ENCODE peak calls at places on chromosomes 13 and 19, in nine cellular contexts. D is AG09309; G is kidney glomerular epithelial cell; K is effector CD4-positive, alpha-beta T cell; U is SHP77; W is iPS DF 19.7; J is D341Med; V is mesenteric fat pad; M is ACHN. R is an unnamed sample.

GRCh38 chr19:800360-801029 is 3.2 kb downstream of the PTBP1 start:
- DNase-seq in D (no peak), G (peak; percentile 45), K (no peak), U (no peak), W (no peak), J (no peak), V (no peak), M (no peak), R (no peak)

GRCh38 chr13:34162545-34162936 is 344.6 kb downstream of the RFC3 start:
- DNase-seq in D (peak; percentile 34), G (no peak), K (no peak), U (no peak), W (no peak), J (no peak), V (no peak), M (no peak), R (peak; percentile 70)

GRCh38 chr19:13156968-13157882 is 7.0 kb downstream of the IER2 start:
- DNase-seq in D (no peak), G (no peak), K (no peak), U (no peak), W (no peak), J (no peak), V (no peak), M (no peak), R (no peak)

GRCh38 chr13:98363326-98363725 is 186.3 kb upstream of the RNF113B start:
- DNase-seq in D (no peak), G (no peak), K (no peak), U (no peak), W (no peak), J (no peak), V (no peak), M (no peak), R (no peak)

GRCh38 chr13:59391696-59392095 is 772.0 kb downstream of the DIAPH3 start:
- DNase-seq in D (peak; percentile 44), G (peak; percentile 82), K (peak; percentile 33), U (peak; percentile 20), W (peak; percentile 25), J (peak; percentile 66), V (no peak), M (peak; percentile 56), R (peak; percentile 71)

GRCh38 chr13:40494513-40494912 is 171.9 kb downstream of the FOXO1 start:
- DNase-seq in D (no peak), G (no peak), K (no peak), U (no peak), W (no peak), J (no peak), V (no peak), M (no peak), R (no peak)

GRCh38 chr19:17948967-17949930 is 16.4 kb downstream of the CCDC124 start:
- DNase-seq in D (no peak), G (no peak), K (no peak), U (no peak), W (no peak), J (peak; percentile 86), V (no peak), M (no peak), R (no peak)

GRCh38 chr19:52170304-52170703 is 1.1 kb downstream of the ZNF836 start:
- DNase-seq in D (no peak), G (no peak), K (no peak), U (no peak), W (no peak), J (no peak), V (no peak), M (no peak), R (no peak)

GRCh38 chr19:37551123-37551993 is 43.2 kb downstream of the ZNF571 start:
- DNase-seq in D (no peak), G (no peak), K (peak; percentile 10), U (no peak), W (no peak), J (no peak), V (no peak), M (no peak), R (peak; percentile 9)

GRCh38 chr13:95536629-95537241 is 15.8 kb upstream of the CLDN10 start:
- DNase-seq in D (peak; percentile 5), G (peak; percentile 48), K (no peak), U (no peak), W (no peak), J (no peak), V (no peak), M (peak; percentile 40), R (no peak)

GRCh38 chr13:102291587-102292218 is 110.1 kb downstream of the FGF14 start:
- DNase-seq in D (no peak), G (no peak), K (no peak), U (no peak), W (no peak), J (no peak), V (no peak), M (no peak), R (no peak)

GRCh38 chr13:81153478-81153877 is 812.6 kb upstream of the SPRY2 start:
- DNase-seq in D (no peak), G (no peak), K (no peak), U (no peak), W (no peak), J (no peak), V (no peak), M (no peak), R (no peak)

GRCh38 chr13:68736961-68737360 is 1370.7 kb upstream of the ATXN8OS start:
- DNase-seq in D (no peak), G (no peak), K (no peak), U (no peak), W (no peak), J (no peak), V (no peak), M (no peak), R (peak; percentile 15)

GRCh38 chr19:1648926-1649541 is 3.4 kb downstream of the TCF3 start:
- DNase-seq in D (no peak), G (no peak), K (no peak), U (no peak), W (no peak), J (no peak), V (no peak), M (no peak), R (no peak)

GRCh38 chr19:15108145-15108844 is 1.1 kb downstream of the SYDE1 start:
- DNase-seq in D (no peak), G (no peak), K (no peak), U (no peak), W (no peak), J (no peak), V (no peak), M (no peak), R (no peak)

GRCh38 chr19:2097330-2098327 is 914 bp downstream of the IZUMO4 start:
- DNase-seq in D (no peak), G (no peak), K (peak; percentile 46), U (no peak), W (no peak), J (no peak), V (no peak), M (peak; percentile 3), R (no peak)

GRCh38 chr19:7670150-7670784 is 1.4 kb downstream of the RETN start:
- DNase-seq in D (no peak), G (no peak), K (no peak), U (no peak), W (no peak), J (no peak), V (no peak), M (no peak), R (no peak)

GRCh38 chr19:8629184-8629583 is 1.2 kb upstream of the NFILZ start:
- DNase-seq in D (no peak), G (no peak), K (no peak), U (no peak), W (no peak), J (no peak), V (no peak), M (no peak), R (no peak)

GRCh38 chr19:5046339-5047039 is 77.6 kb downstream of the KDM4B start:
- DNase-seq in D (no peak), G (no peak), K (no peak), U (peak; percentile 89), W (no peak), J (peak; percentile 63), V (no peak), M (no peak), R (no peak)

GRCh38 chr19:33246729-33247440 is 21.2 kb upstream of the SLC7A10 start:
- DNase-seq in D (no peak), G (no peak), K (no peak), U (no peak), W (no peak), J (no peak), V (no peak), M (no peak), R (no peak)

GRCh38 chr19:18894254-18895037 is 1.5 kb downstream of the CERS1 start:
- DNase-seq in D (no peak), G (no peak), K (no peak), U (no peak), W (no peak), J (peak; percentile 92), V (no peak), M (no peak), R (no peak)

GRCh38 chr19:2237051-2237868 is 636 bp downstream of the SF3A2 start:
- DNase-seq in D (no peak), G (no peak), K (no peak), U (no peak), W (no peak), J (no peak), V (no peak), M (no peak), R (no peak)

GRCh38 chr19:56167064-56167578 is 8.7 kb upstream of the GALP start:
- DNase-seq in D (no peak), G (no peak), K (no peak), U (no peak), W (peak; percentile 12), J (peak; percentile 20), V (no peak), M (peak; percentile 22), R (no peak)

GRCh38 chr19:47004012-47004465 is 15.6 kb upstream of the NPAS1 start:
- DNase-seq in D (no peak), G (no peak), K (no peak), U (no peak), W (no peak), J (no peak), V (no peak), M (no peak), R (no peak)

GRCh38 chr19:14972676-14973075 is 7.0 kb downstream of the SLC1A6 start:
- DNase-seq in D (no peak), G (no peak), K (no peak), U (no peak), W (no peak), J (no peak), V (peak; percentile 76), M (no peak), R (no peak)

GRCh38 chr19:41225238-41226052 is 6.4 kb downstream of the AXL start:
- DNase-seq in D (peak; percentile 99), G (peak; percentile 99), K (peak; percentile 32), U (no peak), W (no peak), J (no peak), V (no peak), M (peak; percentile 94), R (peak; percentile 87)

GRCh38 chr13:30074955-30075614 is 224.7 kb upstream of the UBL3 start:
- DNase-seq in D (no peak), G (no peak), K (no peak), U (no peak), W (no peak), J (no peak), V (no peak), M (no peak), R (no peak)

R was measured in astrocyte of the cerebellum.